ENCODE peak calls at places on chromosome 15, in four cellular contexts. One of them, this sample, is unnamed.

GRCh38 chr15:48355377-48355776 is 24.1 kb downstream of the DUT start:
- DNase-seq in cardiac fibroblast: peak
- DNase-seq in CD4-positive, alpha-beta T cell: no peak
- DNase-seq in heart right ventricle: no peak
- DNase-seq in this sample: no peak

GRCh38 chr15:40291088-40291574 is 8.3 kb upstream of the ANKRD63 start:
- DNase-seq in heart right ventricle: no peak
- DNase-seq in cardiac fibroblast: peak
- DNase-seq in CD4-positive, alpha-beta T cell: no peak
- DNase-seq in this sample: peak

GRCh38 chr15:78000089-78000926 is 77.2 kb downstream of the TBC1D2B start:
- DNase-seq in CD4-positive, alpha-beta T cell: peak
- DNase-seq in cardiac fibroblast: peak
- DNase-seq in heart right ventricle: peak
- DNase-seq in this sample: peak

GRCh38 chr15:49415171-49415570 is 7.9 kb upstream of the FGF7 start:
- DNase-seq in heart right ventricle: no peak
- DNase-seq in CD4-positive, alpha-beta T cell: no peak
- DNase-seq in cardiac fibroblast: no peak
- DNase-seq in this sample: no peak

GRCh38 chr15:100468265-100468664 is 60.5 kb downstream of the CERS3 start:
- DNase-seq in heart right ventricle: no peak
- DNase-seq in cardiac fibroblast: peak
- DNase-seq in CD4-positive, alpha-beta T cell: no peak
- DNase-seq in this sample: no peak

GRCh38 chr15:63203451-63204090 is 14.2 kb downstream of the RAB8B start:
- DNase-seq in heart right ventricle: no peak
- DNase-seq in CD4-positive, alpha-beta T cell: peak
- DNase-seq in cardiac fibroblast: no peak
- DNase-seq in this sample: no peak

GRCh38 chr15:70950953-70951352 is 58.3 kb downstream of the LRRC49 start:
- DNase-seq in cardiac fibroblast: no peak
- DNase-seq in heart right ventricle: no peak
- DNase-seq in CD4-positive, alpha-beta T cell: no peak
- DNase-seq in this sample: no peak

GRCh38 chr15:31477851-31478250 is 151.2 kb downstream of the KLF13 start:
- DNase-seq in CD4-positive, alpha-beta T cell: no peak
- DNase-seq in heart right ventricle: no peak
- DNase-seq in cardiac fibroblast: no peak
- DNase-seq in this sample: no peak

GRCh38 chr15:51917493-51917892 is 54.1 kb downstream of the LEO1 start:
- DNase-seq in heart right ventricle: no peak
- DNase-seq in CD4-positive, alpha-beta T cell: no peak
- DNase-seq in cardiac fibroblast: peak
- DNase-seq in this sample: no peak

GRCh38 chr15:85351965-85352364 is 28.4 kb upstream of the AKAP13 start:
- DNase-seq in heart right ventricle: no peak
- DNase-seq in CD4-positive, alpha-beta T cell: no peak
- DNase-seq in cardiac fibroblast: no peak
- DNase-seq in this sample: no peak

GRCh38 chr15:87419341-87419740 is 837.2 kb downstream of the NTRK3 start:
- DNase-seq in CD4-positive, alpha-beta T cell: no peak
- DNase-seq in heart right ventricle: no peak
- DNase-seq in cardiac fibroblast: no peak
- DNase-seq in this sample: no peak

GRCh38 chr15:29859293-29859692 is 37.0 kb upstream of the TJP1 start:
- DNase-seq in cardiac fibroblast: no peak
- DNase-seq in CD4-positive, alpha-beta T cell: no peak
- DNase-seq in heart right ventricle: no peak
- DNase-seq in this sample: no peak

GRCh38 chr15:81480645-81481053 is 106.6 kb upstream of the TMC3 start:
- DNase-seq in cardiac fibroblast: peak
- DNase-seq in heart right ventricle: peak
- DNase-seq in CD4-positive, alpha-beta T cell: peak
- DNase-seq in this sample: peak

GRCh38 chr15:48785195-48785594 is 25.7 kb downstream of the CEP152 start:
- DNase-seq in CD4-positive, alpha-beta T cell: no peak
- DNase-seq in cardiac fibroblast: no peak
- DNase-seq in heart right ventricle: no peak
- DNase-seq in this sample: no peak

GRCh38 chr15:48481802-48482201 is 150.6 kb downstream of the DUT start:
- DNase-seq in heart right ventricle: no peak
- DNase-seq in cardiac fibroblast: no peak
- DNase-seq in CD4-positive, alpha-beta T cell: no peak
- DNase-seq in this sample: no peak

GRCh38 chr15:63395730-63396545 is 14.3 kb upstream of the CA12 start:
- DNase-seq in cardiac fibroblast: no peak
- DNase-seq in heart right ventricle: no peak
- DNase-seq in CD4-positive, alpha-beta T cell: no peak
- DNase-seq in this sample: no peak

GRCh38 chr15:86300371-86301106 is 220.9 kb downstream of the AGBL1 start:
- DNase-seq in heart right ventricle: no peak
- DNase-seq in CD4-positive, alpha-beta T cell: no peak
- DNase-seq in cardiac fibroblast: no peak
- DNase-seq in this sample: no peak

GRCh38 chr15:62888628-62889027 is 153.9 kb upstream of the TPM1 start:
- DNase-seq in CD4-positive, alpha-beta T cell: no peak
- DNase-seq in cardiac fibroblast: no peak
- DNase-seq in heart right ventricle: no peak
- DNase-seq in this sample: no peak

GRCh38 chr15:79844221-79844620 is 52.6 kb downstream of the MTHFS start:
- DNase-seq in cardiac fibroblast: no peak
- DNase-seq in heart right ventricle: no peak
- DNase-seq in CD4-positive, alpha-beta T cell: no peak
- DNase-seq in this sample: no peak

GRCh38 chr15:45095661-45096060 is 18.3 kb downstream of the DUOX2 start:
- DNase-seq in cardiac fibroblast: no peak
- DNase-seq in CD4-positive, alpha-beta T cell: no peak
- DNase-seq in heart right ventricle: no peak
- DNase-seq in this sample: no peak

GRCh38 chr15:96345560-96346389 is 15.3 kb downstream of the NR2F2 start:
- DNase-seq in cardiac fibroblast: peak
- DNase-seq in heart right ventricle: peak
- DNase-seq in CD4-positive, alpha-beta T cell: no peak
- DNase-seq in this sample: no peak

GRCh38 chr15:64842986-64843561 is 1.4 kb downstream of the PLEKHO2 start:
- DNase-seq in CD4-positive, alpha-beta T cell: no peak
- DNase-seq in cardiac fibroblast: peak
- DNase-seq in heart right ventricle: peak
- DNase-seq in this sample: no peak

GRCh38 chr15:62850318-62850717 is 192.2 kb upstream of the TPM1 start:
- DNase-seq in cardiac fibroblast: no peak
- DNase-seq in CD4-positive, alpha-beta T cell: no peak
- DNase-seq in heart right ventricle: no peak
- DNase-seq in this sample: no peak

GRCh38 chr15:48806151-48806550 is 4.7 kb downstream of the CEP152 start:
- DNase-seq in cardiac fibroblast: peak
- DNase-seq in CD4-positive, alpha-beta T cell: no peak
- DNase-seq in heart right ventricle: peak
- DNase-seq in this sample: no peak

GRCh38 chr15:72796515-72797337 is 13.2 kb upstream of the ADPGK start:
- DNase-seq in heart right ventricle: peak
- DNase-seq in CD4-positive, alpha-beta T cell: peak
- DNase-seq in cardiac fibroblast: peak
- DNase-seq in this sample: peak

GRCh38 chr15:80160570-80161156 is 7.9 kb downstream of the FAH start:
- DNase-seq in CD4-positive, alpha-beta T cell: no peak
- DNase-seq in heart right ventricle: peak
- DNase-seq in cardiac fibroblast: peak
- DNase-seq in this sample: no peak

GRCh38 chr15:70475921-70476320 is 287.4 kb downstream of the UACA start:
- DNase-seq in heart right ventricle: no peak
- DNase-seq in CD4-positive, alpha-beta T cell: no peak
- DNase-seq in cardiac fibroblast: no peak
- DNase-seq in this sample: no peak

GRCh38 chr15:90394074-90394473 is 6.0 kb downstream of the IQGAP1 start:
- DNase-seq in cardiac fibroblast: no peak
- DNase-seq in CD4-positive, alpha-beta T cell: no peak
- DNase-seq in heart right ventricle: no peak
- DNase-seq in this sample: no peak

GRCh38 chr15:90389513-90389912 is 1.5 kb downstream of the IQGAP1 start:
- DNase-seq in cardiac fibroblast: no peak
- DNase-seq in heart right ventricle: no peak
- DNase-seq in CD4-positive, alpha-beta T cell: no peak
- DNase-seq in this sample: no peak

GRCh38 chr15:90394702-90395442 is 6.8 kb downstream of the IQGAP1 start:
- DNase-seq in heart right ventricle: no peak
- DNase-seq in cardiac fibroblast: no peak
- DNase-seq in CD4-positive, alpha-beta T cell: no peak
- DNase-seq in this sample: no peak

GRCh38 chr15:90396321-90396720 is 8.3 kb downstream of the IQGAP1 start:
- DNase-seq in heart right ventricle: no peak
- DNase-seq in cardiac fibroblast: no peak
- DNase-seq in CD4-positive, alpha-beta T cell: no peak
- DNase-seq in this sample: no peak

GRCh38 chr15:90393040-90393439 is 5.0 kb downstream of the IQGAP1 start:
- DNase-seq in heart right ventricle: no peak
- DNase-seq in cardiac fibroblast: no peak
- DNase-seq in CD4-positive, alpha-beta T cell: no peak
- DNase-seq in this sample: no peak
- TF ChIP-seq CTCF in heart right ventricle: no peak
- TF ChIP-seq CTCF in cardiac fibroblast: no peak
- TF ChIP-seq CTCF in CD4-positive, alpha-beta T cell: no peak
- TF ChIP-seq CTCF in this sample: no peak

DNA sequence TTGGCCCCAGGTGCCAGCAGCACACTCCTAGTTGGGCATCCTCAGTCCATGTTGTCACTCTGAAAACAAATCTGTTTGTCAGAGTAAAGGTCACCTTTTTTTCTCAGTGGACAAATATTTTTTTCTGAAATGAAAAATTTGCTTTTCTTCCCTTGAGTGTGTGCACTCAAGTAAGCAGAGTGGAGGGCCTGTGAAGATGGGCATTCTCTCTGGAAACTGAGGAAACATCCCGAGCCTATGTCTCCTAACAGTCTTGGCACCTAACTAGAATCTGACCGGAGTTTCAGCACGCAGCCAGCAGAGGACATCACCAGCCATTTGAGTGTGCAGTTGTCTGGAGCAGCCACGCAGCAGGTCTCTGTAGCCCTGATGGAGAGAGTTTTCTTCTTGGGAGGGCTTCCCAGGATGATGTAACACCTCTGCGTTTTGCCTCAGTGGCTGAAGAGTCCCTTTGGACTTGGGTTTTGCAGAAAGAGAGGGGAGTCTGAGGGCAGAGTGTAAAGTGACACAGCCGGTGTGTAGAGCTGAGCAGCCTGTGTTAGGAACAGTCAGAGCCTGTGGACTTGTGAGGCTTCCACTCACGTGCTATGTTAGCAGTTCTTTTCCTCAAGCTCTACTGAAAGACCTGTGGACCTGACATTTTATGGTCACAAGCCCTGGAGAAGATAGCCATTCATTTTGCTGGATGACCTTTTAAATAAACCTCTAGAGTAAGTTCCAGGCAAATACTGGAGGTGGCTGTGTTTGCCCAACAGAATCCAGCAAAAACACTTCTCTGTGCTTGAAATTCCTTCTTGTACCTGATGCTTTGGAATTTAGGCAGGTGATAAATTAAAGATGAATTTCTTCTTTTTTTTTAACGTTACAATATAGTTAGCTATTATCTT is 51.6 kb downstream of the ABHD2 start:
- DNase-seq in cardiac fibroblast: peak
- DNase-seq in heart right ventricle: no peak
- DNase-seq in CD4-positive, alpha-beta T cell: no peak
- DNase-seq in this sample: no peak
- TF ChIP-seq CTCF in cardiac fibroblast: peak
- TF ChIP-seq CTCF in heart right ventricle: peak
- TF ChIP-seq CTCF in CD4-positive, alpha-beta T cell: no peak
- TF ChIP-seq CTCF in this sample: no peak

GRCh38 chr15:75782926-75783325 is 60.3 kb upstream of the UBE2Q2 start:
- DNase-seq in cardiac fibroblast: no peak
- DNase-seq in heart right ventricle: no peak
- DNase-seq in CD4-positive, alpha-beta T cell: no peak
- DNase-seq in this sample: no peak

GRCh38 chr15:75786564-75786925 is 56.7 kb upstream of the UBE2Q2 start:
- DNase-seq in heart right ventricle: no peak
- DNase-seq in cardiac fibroblast: no peak
- DNase-seq in CD4-positive, alpha-beta T cell: no peak
- DNase-seq in this sample: no peak

GRCh38 chr15:75791337-75791713 is 51.9 kb upstream of the UBE2Q2 start:
- DNase-seq in cardiac fibroblast: no peak
- DNase-seq in CD4-positive, alpha-beta T cell: no peak
- DNase-seq in heart right ventricle: no peak
- DNase-seq in this sample: no peak

GRCh38 chr15:75790631-75791336 is 52.5 kb upstream of the UBE2Q2 start:
- DNase-seq in cardiac fibroblast: no peak
- DNase-seq in CD4-positive, alpha-beta T cell: no peak
- DNase-seq in heart right ventricle: no peak
- DNase-seq in this sample: no peak

GRCh38 chr15:75785771-75786563 is 57.3 kb upstream of the UBE2Q2 start:
- DNase-seq in CD4-positive, alpha-beta T cell: no peak
- DNase-seq in heart right ventricle: no peak
- DNase-seq in cardiac fibroblast: peak
- DNase-seq in this sample: no peak
- TF ChIP-seq CTCF in CD4-positive, alpha-beta T cell: no peak
- TF ChIP-seq CTCF in heart right ventricle: no peak
- TF ChIP-seq CTCF in cardiac fibroblast: peak
- TF ChIP-seq CTCF in this sample: peak

GRCh38 chr15:66743703-66744536 is 41.9 kb downstream of the SMAD6 start:
- DNase-seq in cardiac fibroblast: peak
- DNase-seq in heart right ventricle: peak
- DNase-seq in CD4-positive, alpha-beta T cell: no peak
- DNase-seq in this sample: no peak

GRCh38 chr15:66745530-66746230 is 43.6 kb downstream of the SMAD6 start:
- DNase-seq in heart right ventricle: no peak
- DNase-seq in cardiac fibroblast: no peak
- DNase-seq in CD4-positive, alpha-beta T cell: no peak
- DNase-seq in this sample: no peak

GRCh38 chr15:66743204-66743603 is 41.2 kb downstream of the SMAD6 start:
- DNase-seq in heart right ventricle: no peak
- DNase-seq in CD4-positive, alpha-beta T cell: no peak
- DNase-seq in cardiac fibroblast: no peak
- DNase-seq in this sample: no peak

GRCh38 chr15:66746231-66746605 is 44.2 kb downstream of the SMAD6 start:
- DNase-seq in CD4-positive, alpha-beta T cell: no peak
- DNase-seq in cardiac fibroblast: no peak
- DNase-seq in heart right ventricle: peak
- DNase-seq in this sample: no peak

DNA sequence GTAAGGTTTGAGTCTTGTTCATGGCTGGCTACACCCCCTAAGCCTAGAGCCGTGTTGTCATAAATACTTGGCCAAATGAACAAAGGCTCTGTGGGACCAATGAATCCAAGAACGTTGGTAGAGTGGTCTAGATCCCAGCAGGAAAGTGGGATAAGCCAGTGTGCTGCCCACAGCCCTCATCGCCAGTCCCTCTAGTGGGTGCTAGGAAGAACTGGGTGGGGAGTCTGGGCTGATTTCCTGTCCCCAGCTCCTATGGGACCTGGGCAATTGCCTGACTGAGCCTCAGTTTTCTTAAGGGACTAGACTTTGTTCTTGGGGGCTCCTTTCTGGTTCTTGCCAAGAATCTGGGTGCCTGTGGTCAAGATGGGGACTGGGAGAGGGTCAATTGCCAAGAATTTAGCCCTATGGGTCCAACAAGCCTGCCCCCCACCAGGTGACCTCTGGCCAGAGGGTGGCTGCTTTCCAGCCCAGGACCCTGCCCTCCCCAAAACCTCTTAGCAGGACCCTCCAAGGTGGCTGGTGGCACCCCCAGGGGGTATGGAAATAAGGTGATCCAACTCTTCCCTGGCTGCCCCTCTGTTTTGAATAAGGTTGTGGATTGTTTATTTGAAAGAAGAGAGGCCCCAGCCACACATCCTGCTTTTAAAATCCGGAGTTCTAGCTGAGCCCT is 42.7 kb downstream of the SMAD6 start:
- DNase-seq in cardiac fibroblast: no peak
- DNase-seq in CD4-positive, alpha-beta T cell: no peak
- DNase-seq in heart right ventricle: no peak
- DNase-seq in this sample: no peak
- TF ChIP-seq CTCF in cardiac fibroblast: no peak
- TF ChIP-seq CTCF in CD4-positive, alpha-beta T cell: no peak
- TF ChIP-seq CTCF in heart right ventricle: no peak
- TF ChIP-seq CTCF in this sample: no peak